ENCODE peak calls at places on chromosomes 3 and 15, in nine cellular contexts. B is left ventricle myocardium inferior; X is PC-3; G is stomach; Q is tibial artery; U is neuronal stem cell; D is CD4-positive, alpha-beta memory T cell; H is CD8-positive, alpha-beta memory T cell; I is lower lobe of right lung. Z is an unnamed sample. For H3K36me3 and H3K27me3, the result is how much of the 10 kb centered on the place peaks cover.

GRCh38 chr15:39616731-39617455 is 36.0 kb downstream of the THBS1 start:
- DNase-seq in G (no peak), H (no peak), I (no peak), X (peak), B (no peak), Q (no peak), D (no peak), U (no peak), Z (no peak)

GRCh38 chr15:94125131-94125530 is 106.2 kb upstream of the MCTP2 start:
- DNase-seq in I (no peak), B (no peak), G (no peak), Q (no peak), H (no peak), U (no peak), D (no peak), X (no peak), Z (no peak)

GRCh38 chr3:58084166-58084565 is 75.9 kb downstream of the FLNB start:
- DNase-seq in D (no peak), X (no peak), G (no peak), Q (no peak), I (no peak), B (no peak), H (no peak), U (no peak), Z (no peak)

GRCh38 chr3:10330319-10330718 is 9.4 kb upstream of the SEC13 start:
- DNase-seq in B (no peak), Q (no peak), G (no peak), U (no peak), I (no peak), X (no peak), H (no peak), D (no peak), Z (no peak)

GRCh38 chr3:124824286-124824915 is 62.8 kb downstream of the ITGB5 start:
- DNase-seq in I (no peak), D (no peak), X (peak), U (no peak), B (no peak), G (no peak), Q (no peak), H (no peak), Z (no peak)

GRCh38 chr15:77627581-77627980 is 5.1 kb downstream of the LINGO1 start:
- DNase-seq in X (no peak), B (no peak), I (no peak), U (peak), D (no peak), H (no peak), Q (no peak), G (no peak), Z (no peak)

GRCh38 chr15:98599911-98600685 is 48.2 kb upstream of the IGF1R start:
- DNase-seq in G (no peak), Q (peak), U (no peak), H (no peak), X (no peak), D (no peak), I (peak), B (no peak), Z (peak)

GRCh38 chr15:75712668-75713337 is at the start of gene CSPG4:
- DNase-seq in B (peak), I (no peak), X (peak), H (no peak), G (peak), D (no peak), U (no peak), Q (peak), Z (no peak)

GRCh38 chr3:81027344-81027743 is 734.1 kb downstream of the GBE1 start:
- DNase-seq in G (no peak), U (no peak), X (no peak), B (no peak), D (no peak), I (no peak), H (no peak), Q (no peak), Z (no peak)

GRCh38 chr3:56633602-56634371 is 49.3 kb downstream of the TASOR start:
- DNase-seq in U (no peak), G (no peak), D (no peak), B (peak), X (no peak), Q (no peak), H (no peak), I (no peak), Z (no peak)

GRCh38 chr15:75554717-75555116 is 24.4 kb downstream of the PTPN9 start:
- DNase-seq in H (no peak), U (no peak), D (no peak), X (no peak), Q (no peak), B (no peak), I (no peak), G (no peak), Z (no peak)

GRCh38 chr3:178198329-178198728 is 337.9 kb upstream of the KCNMB2 start:
- DNase-seq in H (no peak), U (no peak), B (no peak), I (no peak), G (no peak), D (no peak), Q (no peak), X (peak), Z (no peak)

GRCh38 chr3:46393554-46394434 is 13.1 kb downstream of the CCR5AS start:
- DNase-seq in D (no peak), I (peak), H (no peak), Q (no peak), U (no peak), G (no peak), B (no peak), X (no peak), Z (no peak)

GRCh38 chr3:133895208-133896001 is at the start of gene RAB6B:
- DNase-seq in X (no peak), D (no peak), B (peak), G (no peak), H (no peak), I (peak), Q (no peak), U (peak), Z (no peak)

GRCh38 chr3:11306815-11307589 is 34.8 kb downstream of the ATG7 start:
- DNase-seq in I (no peak), B (no peak), U (no peak), G (no peak), X (no peak), Q (peak), D (no peak), H (no peak), Z (no peak)

GRCh38 chr3:16801223-16801622 is 83.5 kb upstream of the PLCL2 start:
- DNase-seq in X (no peak), U (no peak), D (no peak), B (no peak), H (no peak), G (no peak), I (no peak), Q (no peak), Z (no peak)

GRCh38 chr3:39577541-39577940 is 110.1 kb downstream of the MOBP start:
- DNase-seq in X (no peak), I (no peak), B (no peak), U (peak), Q (no peak), G (no peak), H (no peak), D (no peak), Z (no peak)

GRCh38 chr3:158991146-158991705 is 189.4 kb downstream of the MFSD1 start:
- DNase-seq in B (no peak), D (no peak), I (peak), U (no peak), X (peak), H (no peak), Q (no peak), G (peak), Z (no peak)

GRCh38 chr3:187987162-187987561 is 166.8 kb upstream of the LPP start:
- DNase-seq in B (no peak), Q (no peak), H (no peak), D (no peak), I (no peak), G (no peak), X (peak), U (no peak), Z (no peak)

GRCh38 chr3:187986514-187986934 is 167.4 kb upstream of the LPP start:
- DNase-seq in H (no peak), B (no peak), Q (no peak), G (no peak), U (no peak), I (no peak), D (no peak), X (peak), Z (no peak)

GRCh38 chr3:187983484-187984124 is 170.4 kb upstream of the LPP start:
- DNase-seq in X (no peak), Q (peak), B (peak), G (no peak), D (no peak), I (no peak), U (no peak), H (no peak), Z (no peak)

GRCh38 chr3:187987919-187988318 is 166.0 kb upstream of the LPP start:
- DNase-seq in X (no peak), Q (no peak), I (no peak), U (no peak), D (peak), G (no peak), B (no peak), H (peak), Z (peak)

GRCh38 chr3:187985636-187986035 is 168.3 kb upstream of the LPP start:
- DNase-seq in U (no peak), G (no peak), H (no peak), Q (no peak), B (no peak), X (no peak), D (no peak), I (no peak), Z (no peak)
- H3K27ac ChIP-seq in U (no peak), G (no peak), H (no peak), Q (no peak), B (peak), X (peak), D (no peak), I (no peak), Z (no peak)

GRCh38 chr15:42692997-42693396 is 43.9 kb downstream of the CDAN1 start:
- DNase-seq in D (no peak), G (no peak), I (no peak), H (no peak), U (no peak), B (no peak), X (no peak), Q (no peak), Z (no peak)
- H3K36me3 ChIP-seq in D (under half), G (half or more), I (half or more), H (under half), U (under half), B (half or more), X (under half), Q (half or more), Z (under half)

GRCh38 chr15:82045892-82046667 is at the start of gene MEX3B:
- DNase-seq in U (peak), D (peak), I (peak), H (peak), G (peak), X (peak), Q (peak), B (peak), Z (peak)
- H3K27me3 ChIP-seq in U (under half), D (under half), I (under half), H (under half), G (under half), X (under half), Q (under half), B (under half), Z (under half)

GRCh38 chr3:45173776-45174175 is 27.6 kb upstream of the CDCP1 start:
- DNase-seq in H (no peak), G (no peak), U (no peak), D (no peak), Q (no peak), I (no peak), B (no peak), X (no peak), Z (no peak)
- H3K27ac ChIP-seq in H (no peak), G (no peak), U (no peak), D (no peak), Q (no peak), I (no peak), B (no peak), X (no peak), Z (no peak)

GRCh38 chr3:171315919-171316318 is 144.3 kb downstream of the TNIK start:
- DNase-seq in G (no peak), X (no peak), U (no peak), B (no peak), I (no peak), Q (no peak), D (no peak), H (no peak), Z (no peak)

GRCh38 chr3:171313702-171314101 is 146.5 kb downstream of the TNIK start:
- DNase-seq in U (no peak), X (no peak), G (no peak), B (no peak), H (no peak), Q (no peak), D (no peak), I (no peak), Z (no peak)

GRCh38 chr3:171315101-171315500 is 145.1 kb downstream of the TNIK start:
- DNase-seq in G (no peak), H (no peak), X (no peak), D (no peak), Q (no peak), I (no peak), U (no peak), B (no peak), Z (no peak)

GRCh38 chr3:171311784-171312183 is 148.4 kb downstream of the TNIK start:
- DNase-seq in B (no peak), H (no peak), D (no peak), U (no peak), I (no peak), X (no peak), Q (no peak), G (no peak), Z (no peak)

GRCh38 chr3:171314341-171314740 is 145.9 kb downstream of the TNIK start:
- DNase-seq in G (no peak), I (no peak), Q (no peak), B (no peak), X (no peak), H (no peak), D (no peak), U (no peak), Z (no peak)
- H3K36me3 ChIP-seq in G (under half), I (under half), Q (under half), B (under half), X (under half), H (under half), D (under half), U (under half), Z (under half)

Z was measured in CD8-positive, alpha-beta T cell.